ENCODE peak calls at places on chromosomes 13 and 19, in nine cellular contexts. One of them, this sample, is unnamed.

GRCh38 chr13:50410921-50411712 is 395.9 kb downstream of the KCNRG start:
- DNase-seq in IMR-90: peak
- DNase-seq in stomach: no peak
- DNase-seq in ovary: no peak
- DNase-seq in tibial nerve: no peak
- DNase-seq in A549: peak
- DNase-seq in HCT116: peak
- DNase-seq in prostate gland: no peak
- DNase-seq in esophagus squamous epithelium: no peak
- DNase-seq in this sample: peak

GRCh38 chr19:32767951-32768679 is 48.5 kb downstream of the TDRD12 start:
- DNase-seq in IMR-90: no peak
- DNase-seq in A549: no peak
- DNase-seq in stomach: no peak
- DNase-seq in ovary: no peak
- DNase-seq in HCT116: no peak
- DNase-seq in tibial nerve: no peak
- DNase-seq in esophagus squamous epithelium: no peak
- DNase-seq in prostate gland: no peak
- DNase-seq in this sample: no peak

GRCh38 chr13:97233499-97233898 is 11.4 kb downstream of the MBNL2 start:
- DNase-seq in A549: no peak
- DNase-seq in IMR-90: no peak
- DNase-seq in prostate gland: no peak
- DNase-seq in ovary: no peak
- DNase-seq in tibial nerve: no peak
- DNase-seq in stomach: no peak
- DNase-seq in HCT116: no peak
- DNase-seq in esophagus squamous epithelium: no peak
- DNase-seq in this sample: no peak

GRCh38 chr19:41570179-41570578 is 5.8 kb upstream of the CEACAM21 start:
- DNase-seq in A549: no peak
- DNase-seq in ovary: no peak
- DNase-seq in esophagus squamous epithelium: no peak
- DNase-seq in tibial nerve: no peak
- DNase-seq in prostate gland: no peak
- DNase-seq in HCT116: no peak
- DNase-seq in stomach: no peak
- DNase-seq in IMR-90: no peak
- DNase-seq in this sample: no peak

GRCh38 chr13:73082471-73082870 is 23.7 kb downstream of the KLF5 start:
- DNase-seq in tibial nerve: no peak
- DNase-seq in stomach: no peak
- DNase-seq in prostate gland: no peak
- DNase-seq in IMR-90: no peak
- DNase-seq in esophagus squamous epithelium: no peak
- DNase-seq in ovary: no peak
- DNase-seq in A549: no peak
- DNase-seq in HCT116: no peak
- DNase-seq in this sample: no peak

GRCh38 chr19:46542428-46543230 is 47.0 kb upstream of the PNMA8B start:
- DNase-seq in esophagus squamous epithelium: peak
- DNase-seq in A549: peak
- DNase-seq in HCT116: peak
- DNase-seq in stomach: peak
- DNase-seq in IMR-90: peak
- DNase-seq in tibial nerve: peak
- DNase-seq in ovary: peak
- DNase-seq in prostate gland: peak
- DNase-seq in this sample: peak

GRCh38 chr13:109666656-109667448 is 119.5 kb downstream of the IRS2 start:
- DNase-seq in A549: peak
- DNase-seq in IMR-90: peak
- DNase-seq in HCT116: no peak
- DNase-seq in esophagus squamous epithelium: no peak
- DNase-seq in ovary: no peak
- DNase-seq in stomach: peak
- DNase-seq in prostate gland: no peak
- DNase-seq in tibial nerve: no peak
- DNase-seq in this sample: no peak

GRCh38 chr13:114141261-114141996 is 9.0 kb upstream of the RASA3 start:
- DNase-seq in tibial nerve: no peak
- DNase-seq in ovary: no peak
- DNase-seq in esophagus squamous epithelium: no peak
- DNase-seq in IMR-90: no peak
- DNase-seq in A549: no peak
- DNase-seq in HCT116: no peak
- DNase-seq in prostate gland: no peak
- DNase-seq in stomach: no peak
- DNase-seq in this sample: no peak

GRCh38 chr19:58408152-58409009 is at the start of gene ZNF584:
- DNase-seq in prostate gland: peak
- DNase-seq in esophagus squamous epithelium: peak
- DNase-seq in ovary: peak
- DNase-seq in HCT116: peak
- DNase-seq in stomach: peak
- DNase-seq in IMR-90: peak
- DNase-seq in tibial nerve: peak
- DNase-seq in A549: peak
- DNase-seq in this sample: peak

GRCh38 chr19:918152-918437 is 962 bp downstream of the KISS1R start:
- DNase-seq in A549: no peak
- DNase-seq in HCT116: no peak
- DNase-seq in esophagus squamous epithelium: no peak
- DNase-seq in tibial nerve: no peak
- DNase-seq in prostate gland: no peak
- DNase-seq in IMR-90: no peak
- DNase-seq in ovary: no peak
- DNase-seq in stomach: no peak
- DNase-seq in this sample: no peak

GRCh38 chr19:917323-918151 is at the start of gene KISS1R:
- DNase-seq in prostate gland: no peak
- DNase-seq in A549: peak
- DNase-seq in esophagus squamous epithelium: no peak
- DNase-seq in ovary: no peak
- DNase-seq in tibial nerve: no peak
- DNase-seq in HCT116: no peak
- DNase-seq in IMR-90: peak
- DNase-seq in stomach: peak
- DNase-seq in this sample: no peak

GRCh38 chr19:918481-919156 is 1.5 kb downstream of the KISS1R start:
- DNase-seq in HCT116: no peak
- DNase-seq in IMR-90: no peak
- DNase-seq in tibial nerve: no peak
- DNase-seq in stomach: no peak
- DNase-seq in esophagus squamous epithelium: no peak
- DNase-seq in ovary: no peak
- DNase-seq in prostate gland: no peak
- DNase-seq in A549: no peak
- DNase-seq in this sample: no peak

GRCh38 chr19:919157-920050 is 2.3 kb downstream of the KISS1R start:
- DNase-seq in tibial nerve: no peak
- DNase-seq in IMR-90: no peak
- DNase-seq in A549: no peak
- DNase-seq in esophagus squamous epithelium: no peak
- DNase-seq in prostate gland: no peak
- DNase-seq in stomach: no peak
- DNase-seq in ovary: no peak
- DNase-seq in HCT116: no peak
- DNase-seq in this sample: no peak

GRCh38 chr19:916645-917322 is 349 bp upstream of the KISS1R start:
- DNase-seq in ovary: no peak
- DNase-seq in tibial nerve: no peak
- DNase-seq in prostate gland: no peak
- DNase-seq in esophagus squamous epithelium: no peak
- DNase-seq in stomach: no peak
- DNase-seq in IMR-90: no peak
- DNase-seq in HCT116: no peak
- DNase-seq in A549: no peak
- DNase-seq in this sample: no peak
- TF ChIP-seq POLR2A in ovary: no peak
- TF ChIP-seq POLR2A in tibial nerve: no peak
- TF ChIP-seq POLR2A in prostate gland: no peak
- TF ChIP-seq POLR2A in esophagus squamous epithelium: no peak
- TF ChIP-seq POLR2A in stomach: no peak
- TF ChIP-seq POLR2A in IMR-90: no peak
- TF ChIP-seq POLR2A in HCT116: no peak
- TF ChIP-seq POLR2A in A549: no peak
- TF ChIP-seq POLR2A in this sample: no peak

GRCh38 chr19:13102666-13103584 is at the start of gene LYL1:
- DNase-seq in stomach: peak
- DNase-seq in esophagus squamous epithelium: no peak
- DNase-seq in ovary: peak
- DNase-seq in A549: no peak
- DNase-seq in tibial nerve: peak
- DNase-seq in IMR-90: no peak
- DNase-seq in HCT116: no peak
- DNase-seq in prostate gland: no peak
- DNase-seq in this sample: peak
- TF ChIP-seq POLR2A in stomach: no peak
- TF ChIP-seq POLR2A in esophagus squamous epithelium: peak
- TF ChIP-seq POLR2A in ovary: no peak
- TF ChIP-seq POLR2A in A549: no peak
- TF ChIP-seq POLR2A in tibial nerve: peak
- TF ChIP-seq POLR2A in IMR-90: no peak
- TF ChIP-seq POLR2A in HCT116: no peak
- TF ChIP-seq POLR2A in prostate gland: no peak
- TF ChIP-seq POLR2A in this sample: no peak

GRCh38 chr19:49855277-49855675 is 4.3 kb downstream of the PTOV1 start:
- DNase-seq in IMR-90: no peak
- DNase-seq in ovary: no peak
- DNase-seq in stomach: no peak
- DNase-seq in prostate gland: no peak
- DNase-seq in esophagus squamous epithelium: no peak
- DNase-seq in A549: no peak
- DNase-seq in tibial nerve: no peak
- DNase-seq in HCT116: no peak
- DNase-seq in this sample: no peak
- TF ChIP-seq POLR2A in IMR-90: no peak
- TF ChIP-seq POLR2A in ovary: no peak
- TF ChIP-seq POLR2A in stomach: no peak
- TF ChIP-seq POLR2A in prostate gland: no peak
- TF ChIP-seq POLR2A in esophagus squamous epithelium: no peak
- TF ChIP-seq POLR2A in A549: no peak
- TF ChIP-seq POLR2A in tibial nerve: no peak
- TF ChIP-seq POLR2A in HCT116: peak
- TF ChIP-seq POLR2A in this sample: no peak

GRCh38 chr19:19165396-19165795 is 4.7 kb downstream of the MEF2B start:
- DNase-seq in prostate gland: no peak
- DNase-seq in esophagus squamous epithelium: no peak
- DNase-seq in ovary: no peak
- DNase-seq in HCT116: no peak
- DNase-seq in stomach: no peak
- DNase-seq in A549: no peak
- DNase-seq in IMR-90: no peak
- DNase-seq in tibial nerve: no peak
- DNase-seq in this sample: no peak

GRCh38 chr19:19157808-19158207 is 12.3 kb downstream of the MEF2B start:
- DNase-seq in tibial nerve: no peak
- DNase-seq in ovary: no peak
- DNase-seq in HCT116: no peak
- DNase-seq in esophagus squamous epithelium: no peak
- DNase-seq in A549: no peak
- DNase-seq in prostate gland: no peak
- DNase-seq in stomach: no peak
- DNase-seq in IMR-90: no peak
- DNase-seq in this sample: no peak

GRCh38 chr19:19162495-19162894 is 7.6 kb downstream of the MEF2B start:
- DNase-seq in prostate gland: no peak
- DNase-seq in tibial nerve: no peak
- DNase-seq in HCT116: no peak
- DNase-seq in esophagus squamous epithelium: no peak
- DNase-seq in A549: no peak
- DNase-seq in stomach: no peak
- DNase-seq in IMR-90: no peak
- DNase-seq in ovary: no peak
- DNase-seq in this sample: no peak

GRCh38 chr19:19159534-19159933 is 10.5 kb downstream of the MEF2B start:
- DNase-seq in stomach: no peak
- DNase-seq in prostate gland: no peak
- DNase-seq in esophagus squamous epithelium: no peak
- DNase-seq in ovary: no peak
- DNase-seq in HCT116: no peak
- DNase-seq in A549: no peak
- DNase-seq in IMR-90: no peak
- DNase-seq in tibial nerve: no peak
- DNase-seq in this sample: no peak

DNA sequence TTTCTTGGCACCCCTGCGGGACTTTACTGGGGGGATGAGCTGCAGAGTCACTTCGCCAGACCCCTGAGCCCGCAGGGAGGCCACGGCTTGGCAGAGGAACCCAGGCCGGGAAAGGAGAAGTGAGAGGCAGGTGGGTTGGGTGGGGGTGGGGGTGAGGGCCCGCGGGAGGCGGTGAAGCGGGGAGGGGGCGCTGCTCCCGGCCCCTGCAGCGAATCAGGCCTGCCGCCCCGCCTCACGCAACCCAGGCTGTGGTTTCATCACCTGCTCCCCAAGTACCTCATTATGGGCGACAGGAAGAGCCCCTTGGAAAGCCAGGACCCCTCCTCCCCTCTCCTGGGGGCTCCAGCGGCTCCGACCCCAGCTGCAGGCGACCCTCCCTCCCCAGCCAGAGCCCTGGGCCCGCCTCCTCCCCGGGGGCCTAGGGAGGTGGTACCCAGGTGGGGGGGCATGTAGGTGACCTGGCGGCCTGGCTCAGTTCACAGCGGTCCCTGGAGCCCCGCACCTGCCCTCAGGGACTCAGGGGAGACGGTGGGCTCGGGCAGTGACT is 9.5 kb downstream of the MEF2B start:
- DNase-seq in prostate gland: no peak
- DNase-seq in HCT116: no peak
- DNase-seq in ovary: no peak
- DNase-seq in A549: no peak
- DNase-seq in IMR-90: no peak
- DNase-seq in tibial nerve: no peak
- DNase-seq in esophagus squamous epithelium: no peak
- DNase-seq in stomach: no peak
- DNase-seq in this sample: no peak
- TF ChIP-seq POLR2A in prostate gland: no peak
- TF ChIP-seq POLR2A in HCT116: no peak
- TF ChIP-seq POLR2A in ovary: no peak
- TF ChIP-seq POLR2A in A549: no peak
- TF ChIP-seq POLR2A in IMR-90: no peak
- TF ChIP-seq POLR2A in tibial nerve: no peak
- TF ChIP-seq POLR2A in esophagus squamous epithelium: no peak
- TF ChIP-seq POLR2A in stomach: no peak
- TF ChIP-seq POLR2A in this sample: no peak